ENCODE peak calls at places on chromosomes 6 and 20, in six cellular contexts. F is prostate gland, E is fibroblast of lung, L is endodermal cell, G is NT2/D1, U is astrocyte of the spinal cord. J is an unnamed sample.

GRCh38 chr6:101281266-101281665 is 112.2 kb upstream of the GRIK2 start:
- DNase-seq in G (no peak), L (no peak), E (no peak), U (no peak), F (no peak), J (no peak)

GRCh38 chr20:46222521-46223007 is 85.7 kb downstream of the CDH22 start:
- DNase-seq in G (peak), U (no peak), E (no peak), L (peak), F (peak), J (no peak)

GRCh38 chr6:7035837-7036249 is 71.9 kb upstream of the RREB1 start:
- DNase-seq in E (no peak), U (no peak), F (no peak), G (no peak), L (no peak), J (no peak)

GRCh38 chr6:148758492-148758891 is 11.7 kb downstream of the UST start:
- DNase-seq in E (no peak), F (no peak), U (no peak), G (no peak), L (no peak), J (peak)

GRCh38 chr6:22409487-22409886 is 112.7 kb upstream of the PRL start:
- DNase-seq in L (no peak), U (no peak), E (peak), F (no peak), G (no peak), J (no peak)

GRCh38 chr6:4603856-4604369 is 172.3 kb upstream of the CDYL start:
- DNase-seq in F (no peak), G (no peak), L (no peak), U (no peak), E (peak), J (no peak)

GRCh38 chr6:147023581-147023980 is 180.6 kb upstream of the STXBP5 start:
- DNase-seq in L (no peak), G (no peak), F (no peak), E (peak), U (no peak), J (no peak)

GRCh38 chr6:19865178-19865577 is 28.0 kb downstream of the ID4 start:
- DNase-seq in U (no peak), L (no peak), G (no peak), F (no peak), E (no peak), J (no peak)

GRCh38 chr6:130296854-130297253 is 69.0 kb upstream of the TMEM200A start:
- DNase-seq in U (no peak), G (no peak), E (no peak), F (no peak), L (peak), J (no peak)

GRCh38 chr6:63928613-63929012 is 293.0 kb downstream of the PHF3 start:
- DNase-seq in E (no peak), F (no peak), G (no peak), U (no peak), L (no peak), J (no peak)

GRCh38 chr6:121615493-121615892 is 180.0 kb downstream of the GJA1 start:
- DNase-seq in L (peak), U (no peak), G (no peak), E (no peak), F (no peak), J (no peak)

GRCh38 chr20:23419995-23420901 is 1.0 kb downstream of the NAPB start:
- DNase-seq in L (peak), G (no peak), F (peak), E (peak), U (peak), J (peak)

GRCh38 chr6:136113736-136114173 is 136.4 kb downstream of the MTFR2 start:
- DNase-seq in U (peak), E (peak), F (no peak), G (peak), L (peak), J (peak)

GRCh38 chr6:111409430-111409829 is 73.6 kb downstream of the REV3L start:
- DNase-seq in E (no peak), F (no peak), G (no peak), U (no peak), L (no peak), J (no peak)

GRCh38 chr6:170032197-170032596 is 258.7 kb downstream of the DLL1 start:
- DNase-seq in G (no peak), U (no peak), F (no peak), E (no peak), L (peak), J (no peak)

GRCh38 chr6:22053385-22053997 is 243.3 kb downstream of the PRL start:
- DNase-seq in G (no peak), E (peak), U (no peak), L (no peak), F (no peak), J (no peak)

GRCh38 chr6:135922746-135923145 is 71.2 kb downstream of the PDE7B start:
- DNase-seq in E (peak), G (no peak), L (no peak), F (no peak), U (peak), J (peak)

GRCh38 chr6:33189164-33189563 is 3.1 kb downstream of the COL11A2 start:
- DNase-seq in F (no peak), G (no peak), L (no peak), E (no peak), U (no peak), J (no peak)

GRCh38 chr6:144338951-144339681 is 54.0 kb downstream of the UTRN start:
- DNase-seq in E (no peak), G (no peak), F (no peak), U (no peak), L (no peak), J (peak)

GRCh38 chr6:40556881-40557280 is 30.3 kb downstream of the LRFN2 start:
- DNase-seq in E (no peak), G (no peak), L (no peak), U (no peak), F (no peak), J (no peak)

GRCh38 chr6:148225871-148226270 is 116.8 kb upstream of the SASH1 start:
- DNase-seq in U (no peak), E (no peak), L (no peak), G (no peak), F (no peak), J (no peak)

GRCh38 chr6:135280375-135281136 is 99.4 kb downstream of the MYB start:
- DNase-seq in L (no peak), U (no peak), G (no peak), E (peak), F (no peak), J (peak)

GRCh38 chr20:61254881-61255589 is 3.0 kb downstream of the CDH4 start:
- DNase-seq in F (no peak), E (peak), U (peak), L (no peak), G (no peak), J (no peak)

GRCh38 chr6:146620655-146621054 is 21.9 kb downstream of the ADGB start:
- DNase-seq in G (no peak), F (no peak), U (no peak), E (no peak), L (no peak), J (peak)

GRCh38 chr6:36676142-36677058 is 2.1 kb upstream of the CDKN1A start:
- DNase-seq in G (no peak), F (peak), U (peak), L (peak), E (peak), J (peak)

GRCh38 chr20:12068146-12068545 is 150.5 kb downstream of the BTBD3 start:
- DNase-seq in F (no peak), E (peak), L (peak), U (peak), G (peak), J (peak)

GRCh38 chr6:51429042-51429712 is 610.5 kb downstream of the TFAP2B start:
- DNase-seq in F (no peak), U (no peak), G (no peak), E (no peak), L (no peak), J (no peak)

GRCh38 chr6:36848658-36849441 is 9.6 kb upstream of the CPNE5 start:
- DNase-seq in U (no peak), F (peak), L (peak), G (peak), E (no peak), J (peak)

GRCh38 chr6:155807243-155807642 is 351.6 kb upstream of the NOX3 start:
- DNase-seq in L (no peak), F (no peak), E (no peak), U (no peak), G (no peak), J (no peak)

GRCh38 chr20:37803476-37804307 is 99.2 kb upstream of the VSTM2L start:
- DNase-seq in G (no peak), E (no peak), L (no peak), U (no peak), F (no peak), J (no peak)

GRCh38 chr20:37807901-37808751 is 94.8 kb upstream of the VSTM2L start:
- DNase-seq in G (no peak), L (no peak), E (no peak), U (no peak), F (no peak), J (no peak)

GRCh38 chr20:37807491-37807890 is 95.4 kb upstream of the VSTM2L start:
- DNase-seq in G (no peak), U (no peak), L (no peak), F (no peak), E (no peak), J (no peak)

GRCh38 chr20:37801921-37802320 is 101.0 kb upstream of the VSTM2L start:
- DNase-seq in G (no peak), E (no peak), L (no peak), U (no peak), F (no peak), J (no peak)

GRCh38 chr20:37804584-37805566 is 98.1 kb upstream of the VSTM2L start:
- DNase-seq in E (no peak), F (no peak), U (no peak), L (no peak), G (no peak), J (peak)
- H3K4me3 ChIP-seq in E (no peak), F (no peak), U (no peak), L (no peak), G (no peak), J (no peak)

GRCh38 chr20:63175031-63175895 is 40.7 kb downstream of the YTHDF1 start:
- DNase-seq in U (no peak), G (no peak), E (no peak), L (no peak), F (no peak), J (no peak)
- H3K4me3 ChIP-seq in U (no peak), G (peak), E (no peak), L (no peak), F (no peak), J (no peak)

GRCh38 chr20:44018684-44019637 is 104.3 kb downstream of the TOX2 start:
- DNase-seq in E (peak), L (peak), G (no peak), U (no peak), F (no peak), J (no peak)
- H3K4me3 ChIP-seq in E (peak), L (no peak), G (no peak), U (no peak), F (no peak), J (no peak)

DNA sequence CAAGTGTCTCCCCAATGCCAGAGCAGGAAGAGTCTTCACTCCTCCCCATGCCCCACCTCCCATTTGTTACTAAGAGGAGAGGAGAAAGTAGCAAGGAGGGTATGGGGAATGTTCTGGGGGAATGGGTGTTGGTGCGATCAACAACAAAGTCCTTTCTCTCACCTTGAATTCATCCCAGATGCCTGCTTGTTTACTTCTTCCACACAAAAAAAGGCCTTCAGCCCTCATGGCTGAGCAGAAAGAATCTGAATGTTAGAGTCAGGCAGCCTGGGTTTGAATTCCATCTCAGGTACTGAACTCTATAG is 9.9 kb downstream of the MOG start:
- DNase-seq in E (no peak), F (no peak), L (peak), G (peak), U (no peak), J (no peak)
- H3K4me3 ChIP-seq in E (no peak), F (no peak), L (no peak), G (peak), U (no peak), J (no peak)

GRCh38 chr6:29791786-29792122 is 35.9 kb upstream of the HLA-G start:
- DNase-seq in E (no peak), F (no peak), G (no peak), L (no peak), U (no peak), J (no peak)
- H3K4me3 ChIP-seq in E (peak), F (peak), G (no peak), L (peak), U (no peak), J (peak)

DNA sequence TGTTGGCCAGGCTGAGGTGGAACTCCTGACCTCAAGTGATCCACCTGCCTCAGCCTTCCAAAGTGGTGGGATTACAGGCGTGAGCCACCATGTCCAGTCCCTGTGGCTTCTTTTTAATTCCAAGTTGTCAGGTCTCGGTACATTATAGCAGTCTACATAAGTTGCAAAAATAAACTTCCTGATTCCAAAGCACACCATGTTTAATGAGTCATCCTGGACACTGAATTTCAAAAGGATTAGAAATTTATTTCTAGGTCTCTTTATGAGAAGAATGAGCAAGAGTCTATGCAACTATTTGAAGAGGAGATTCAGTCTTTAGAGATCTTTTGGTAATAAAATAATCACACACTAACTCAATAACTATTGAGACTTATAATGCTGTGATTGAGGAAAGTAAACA is 63.9 kb upstream of the MCHR2 start:
- DNase-seq in F (no peak), L (no peak), E (no peak), U (no peak), G (no peak), J (no peak)
- H3K4me3 ChIP-seq in F (no peak), L (no peak), E (no peak), U (no peak), G (no peak), J (no peak)

GRCh38 chr6:91198588-91199255 is 611.9 kb upstream of the MAP3K7 start:
- DNase-seq in G (no peak), E (peak), F (no peak), L (no peak), U (peak), J (no peak)
- H3K4me3 ChIP-seq in G (no peak), E (no peak), F (no peak), L (no peak), U (no peak), J (no peak)

DNA sequence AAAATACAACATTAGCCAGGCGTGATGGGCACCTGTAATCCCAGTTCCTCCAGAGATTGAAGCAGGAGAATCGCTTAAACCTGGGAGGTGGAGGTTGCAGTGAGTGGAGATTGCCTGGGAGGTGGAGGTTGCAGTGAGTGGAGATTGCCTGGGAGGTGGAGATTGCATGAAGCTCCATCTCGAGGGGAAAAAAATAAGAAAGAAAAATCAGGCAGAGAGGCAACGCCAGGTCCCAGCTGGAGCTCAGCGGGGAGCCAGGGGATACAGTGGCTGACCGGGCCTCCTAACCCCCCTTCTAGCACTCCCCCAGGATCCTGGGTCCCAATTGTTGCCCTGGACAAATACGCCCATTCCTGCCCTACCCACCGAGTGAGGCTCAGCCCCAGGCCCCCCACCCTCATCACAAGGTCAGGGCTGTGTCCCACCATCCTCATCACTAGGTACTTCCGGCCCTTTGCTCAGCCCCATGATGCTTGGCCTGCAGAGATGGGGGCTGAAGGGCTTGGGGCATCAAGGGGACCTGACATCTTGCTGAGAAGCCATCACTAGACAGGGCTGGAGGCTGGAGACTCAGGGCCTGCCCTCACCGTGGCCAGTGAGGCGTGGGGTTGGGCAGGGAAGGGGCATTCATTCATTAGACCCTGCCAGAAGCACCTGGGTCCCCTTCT is 1.9 kb downstream of the OGFR start:
- DNase-seq in F (no peak), L (no peak), U (no peak), E (no peak), G (no peak), J (no peak)
- H3K4me3 ChIP-seq in F (no peak), L (peak), U (peak), E (peak), G (no peak), J (peak)

GRCh38 chr6:162684033-162684432 is 43.5 kb downstream of the PRKN start:
- DNase-seq in L (no peak), F (no peak), E (no peak), U (no peak), G (no peak), J (no peak)

GRCh38 chr6:162684961-162685360 is 42.6 kb downstream of the PRKN start:
- DNase-seq in E (no peak), F (no peak), U (no peak), G (no peak), L (no peak), J (peak)

GRCh38 chr6:162681447-162681846 is 46.1 kb downstream of the PRKN start:
- DNase-seq in G (no peak), L (no peak), F (no peak), U (no peak), E (no peak), J (no peak)

GRCh38 chr6:162683135-162683534 is 44.4 kb downstream of the PRKN start:
- DNase-seq in U (no peak), E (no peak), L (no peak), F (no peak), G (no peak), J (no peak)

GRCh38 chr6:162680367-162680766 is 47.2 kb downstream of the PRKN start:
- DNase-seq in L (no peak), E (no peak), F (no peak), G (no peak), U (no peak), J (no peak)
- H3K4me3 ChIP-seq in L (no peak), E (no peak), F (no peak), G (no peak), U (no peak), J (no peak)

DNA sequence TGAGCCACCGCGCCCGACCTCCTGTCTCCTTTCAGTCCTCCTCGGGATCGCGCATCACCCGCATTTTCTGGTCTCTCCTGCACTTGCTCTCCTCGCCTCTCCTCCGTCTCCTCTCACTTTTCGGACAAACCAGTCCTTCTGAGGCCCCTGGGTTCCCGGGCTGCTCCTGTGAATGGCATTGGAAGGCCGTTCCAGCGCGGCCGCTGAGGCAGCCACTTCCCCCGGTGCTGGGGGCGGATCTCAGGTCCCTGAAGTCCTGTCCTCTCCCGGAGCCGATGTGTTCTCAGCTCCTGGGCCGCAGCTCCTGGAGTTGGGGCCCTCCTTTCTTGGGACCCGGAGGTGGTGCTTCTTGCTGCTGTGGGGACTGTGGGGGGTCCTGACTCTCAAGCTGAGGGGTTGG is 803 bp downstream of the MICB start:
- DNase-seq in F (no peak), G (no peak), E (peak), U (no peak), L (peak), J (no peak)
- H3K4me3 ChIP-seq in F (no peak), G (peak), E (peak), U (peak), L (peak), J (peak)

J was measured in fibroblast of villous mesenchyme.